ENCODE peak calls at places on chromosome 20, in four cellular contexts. P, O, N and E are unnamed samples.

GRCh38 chr20:34987288-34988175 is 31.9 kb downstream of the MYH7B start:
- DNase-seq in O (no peak), N (no peak), P (no peak), E (no peak)

GRCh38 chr20:51647674-51648570 is 105.4 kb upstream of the NFATC2 start:
- DNase-seq in O (no peak), N (no peak), P (no peak), E (no peak)

GRCh38 chr20:4876731-4877130 is 124.6 kb downstream of the SLC23A2 start:
- DNase-seq in O (no peak), N (no peak), P (no peak), E (no peak)

GRCh38 chr20:6665161-6665560 is 102.3 kb upstream of the BMP2 start:
- DNase-seq in N (no peak), P (no peak), O (no peak), E (no peak)

GRCh38 chr20:38667417-38667956 is 56.8 kb upstream of the SLC32A1 start:
- DNase-seq in N (no peak), O (no peak), P (no peak), E (no peak)

GRCh38 chr20:58583141-58583540 is 67.9 kb upstream of the APCDD1L start:
- DNase-seq in P (no peak), N (no peak), O (no peak), E (no peak)

GRCh38 chr20:30168025-30168799 is 1089.3 kb upstream of the DEFB115 start:
- DNase-seq in N (no peak), O (no peak), P (no peak), E (no peak)

GRCh38 chr20:53642196-53643030 is 48.8 kb upstream of the ZNF217 start:
- DNase-seq in O (no peak), P (peak; percentile 89), N (peak; percentile 61), E (no peak)

GRCh38 chr20:61754976-61755778 is 310.5 kb downstream of the TAF4 start:
- DNase-seq in O (no peak), N (no peak), P (no peak), E (no peak)

GRCh38 chr20:24956001-24956761 is 7.1 kb downstream of the CST7 start:
- DNase-seq in N (no peak), O (no peak), P (no peak), E (no peak)

GRCh38 chr20:37247547-37247946 is 14.1 kb downstream of the GHRH start:
- DNase-seq in P (no peak), N (no peak), O (no peak), E (no peak)

GRCh38 chr20:2752631-2753455 is 47.6 kb downstream of the CPXM1 start:
- DNase-seq in O (no peak), N (peak; percentile 72), P (peak; percentile 23), E (no peak)

GRCh38 chr20:47724398-47724797 is 60.9 kb downstream of the SULF2 start:
- DNase-seq in N (no peak), P (no peak), O (no peak), E (no peak)

GRCh38 chr20:50282592-50283241 is 92.1 kb downstream of the CEBPB start:
- DNase-seq in O (no peak), P (peak; percentile 22), N (peak; percentile 45), E (no peak)

GRCh38 chr20:64049060-64049886 is at the start of gene SOX18:
- DNase-seq in P (peak; percentile 50), O (no peak), N (peak; percentile 82), E (no peak)

GRCh38 chr20:62358171-62358719 is 8.9 kb downstream of the LAMA5 start:
- DNase-seq in O (no peak), P (no peak), N (peak; percentile 50), E (no peak)

GRCh38 chr20:24785141-24785924 is 163.7 kb upstream of the CST7 start:
- DNase-seq in P (no peak), O (no peak), N (no peak), E (no peak)

GRCh38 chr20:25543068-25543467 is 42.3 kb downstream of the NINL start:
- DNase-seq in O (no peak), N (no peak), P (no peak), E (no peak)

GRCh38 chr20:49450281-49450707 is 32.2 kb downstream of the KCNB1 start:
- DNase-seq in P (no peak), O (no peak), N (no peak), E (no peak)

GRCh38 chr20:50423758-50424157 is 86.4 kb upstream of the PTPN1 start:
- DNase-seq in P (no peak), N (no peak), O (no peak), E (no peak)

GRCh38 chr20:57106030-57106682 is 160.3 kb downstream of the BMP7 start:
- DNase-seq in N (peak; percentile 85), O (no peak), P (no peak), E (no peak)

GRCh38 chr20:1894951-1895673 is at the start of gene SIRPA:
- DNase-seq in O (no peak), N (peak; percentile 32), P (peak; percentile 58), E (peak; percentile 62)

GRCh38 chr20:50575869-50576720 is 65.9 kb downstream of the PTPN1 start:
- DNase-seq in N (peak; percentile 45), O (no peak), P (peak; percentile 66), E (no peak)

GRCh38 chr20:19275630-19276071 is 63.2 kb downstream of the SLC24A3 start:
- DNase-seq in O (no peak), N (no peak), P (no peak), E (no peak)

GRCh38 chr20:6121504-6121903 is 1.3 kb downstream of the FERMT1 start:
- DNase-seq in P (no peak), N (no peak), O (no peak), E (no peak)

GRCh38 chr20:59143326-59143725 is 20.3 kb upstream of the ZNF831 start:
- DNase-seq in O (no peak), P (no peak), N (no peak), E (no peak)

GRCh38 chr20:54726687-54727086 is 251.3 kb downstream of the DOK5 start:
- DNase-seq in P (no peak), O (no peak), N (no peak), E (no peak)

GRCh38 chr20:23666698-23667097 is 22.1 kb downstream of the CST4 start:
- DNase-seq in P (no peak), O (no peak), N (no peak), E (no peak)

GRCh38 chr20:53943522-53944291 is 126.7 kb downstream of the BCAS1 start:
- DNase-seq in P (peak; percentile 31), O (no peak), N (peak; percentile 56), E (no peak)

GRCh38 chr20:60214901-60215522 is 256.8 kb downstream of the CDH26 start:
- DNase-seq in O (no peak), P (no peak), N (no peak), E (no peak)

GRCh38 chr20:55354700-55355099 is 650.6 kb downstream of the CBLN4 start:
- DNase-seq in N (no peak), O (no peak), P (no peak), E (no peak)

GRCh38 chr20:43457640-43458421 is at the start of gene SRSF6:
- DNase-seq in O (peak; percentile 32), P (peak; percentile 91), N (peak; percentile 91), E (peak; percentile 83)
- TF ChIP-seq POLR2AphosphoS5 in O (peak; percentile 99), P (peak; percentile 96), N (peak; percentile 95), E (peak; percentile 99)

DNA sequence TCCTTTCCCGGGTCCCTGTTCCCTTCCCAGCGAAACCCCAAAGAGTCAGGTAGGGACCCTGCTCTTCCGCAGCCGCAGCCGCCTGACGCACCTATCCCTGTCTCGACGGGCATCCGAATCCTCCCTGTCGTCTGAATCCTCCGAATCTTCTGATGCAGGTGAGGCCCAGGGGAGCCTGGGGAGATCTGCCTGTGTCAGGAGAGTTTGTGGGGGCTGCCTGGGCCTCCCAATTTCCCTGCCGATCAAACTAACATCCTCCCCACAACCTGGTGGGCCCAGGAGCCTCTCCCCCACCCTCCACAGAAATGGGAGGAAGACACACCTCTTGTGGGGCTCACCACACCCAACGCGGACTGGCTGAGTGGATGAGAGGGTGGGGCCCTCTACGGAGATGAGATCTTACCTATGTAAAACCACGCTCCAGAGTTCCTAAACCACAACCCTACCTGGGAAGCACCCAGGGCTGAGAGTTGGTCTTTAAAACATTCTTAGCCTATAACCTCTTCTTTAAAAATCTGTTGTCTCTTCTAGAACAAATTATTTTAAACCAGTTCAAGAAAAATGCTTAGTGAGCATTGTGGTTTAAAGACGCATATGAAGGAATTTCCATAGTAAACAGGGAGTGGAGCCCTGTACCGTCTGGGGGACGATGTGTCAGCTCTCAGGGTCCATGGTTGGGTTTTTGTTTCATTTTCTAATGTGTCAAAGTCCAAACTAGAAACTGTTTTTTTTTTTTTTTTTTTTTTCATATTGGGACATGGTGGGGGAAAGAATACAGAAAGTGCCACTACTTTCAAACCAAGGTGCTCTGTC is 1.7 kb downstream of the CDC25B start:
- DNase-seq in P (no peak), O (no peak), N (peak; percentile 59), E (no peak)
- TF ChIP-seq SPI1 in P (no peak), O (no peak), N (no peak), E (no peak)

GRCh38 chr20:10658876-10659632 is 14.7 kb downstream of the JAG1 start:
- DNase-seq in P (no peak), N (no peak), O (no peak), E (no peak)

GRCh38 chr20:10660661-10661060 is 13.1 kb downstream of the JAG1 start:
- DNase-seq in N (no peak), O (no peak), P (no peak), E (no peak)

GRCh38 chr20:10659651-10660601 is 13.9 kb downstream of the JAG1 start:
- DNase-seq in P (no peak), N (no peak), O (no peak), E (no peak)

GRCh38 chr20:10656270-10656669 is 17.5 kb downstream of the JAG1 start:
- DNase-seq in O (no peak), N (no peak), P (no peak), E (no peak)

DNA sequence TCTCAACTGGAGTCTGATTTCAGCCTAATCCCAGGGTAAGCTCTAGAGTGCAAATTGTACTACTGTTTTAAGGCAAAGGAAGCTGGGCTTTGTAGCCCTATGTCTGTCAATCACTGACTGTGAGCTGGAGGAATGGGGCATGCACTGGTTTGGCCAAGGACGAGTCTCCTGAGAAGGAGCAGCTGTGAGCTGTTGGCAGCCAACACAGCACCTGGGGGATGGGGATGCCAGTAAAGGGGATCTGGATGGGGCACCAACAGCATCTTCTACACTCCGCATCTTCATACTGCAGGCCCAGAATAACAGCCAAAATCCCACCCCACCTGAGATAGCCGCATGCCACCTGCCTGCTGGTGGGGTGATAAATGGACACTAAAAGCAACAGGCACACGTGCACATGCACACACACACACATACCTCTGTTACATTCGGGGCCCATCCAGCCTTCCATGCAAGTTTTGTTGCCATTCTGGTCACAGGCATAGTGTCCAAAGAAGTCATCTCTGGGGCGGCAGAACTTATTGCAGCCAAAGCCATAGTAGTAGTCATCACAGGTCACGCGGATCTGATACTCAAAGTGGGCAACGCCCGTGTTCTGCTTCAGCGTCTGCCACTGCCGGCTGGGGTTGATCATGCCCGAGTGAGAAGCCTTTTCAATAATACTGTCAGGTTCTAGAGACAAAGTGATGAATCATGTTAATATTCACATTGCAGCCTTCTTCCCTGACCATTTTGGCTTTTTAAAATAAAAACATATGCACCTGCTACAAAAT is 15.6 kb downstream of the JAG1 start:
- DNase-seq in P (no peak), O (no peak), N (no peak), E (no peak)
- TF ChIP-seq POLR2AphosphoS5 in P (no peak), O (no peak), N (no peak), E (no peak)

GRCh38 chr20:17680836-17681740 is 954 bp downstream of the RRBP1 start:
- DNase-seq in N (peak; percentile 72), O (no peak), P (peak; percentile 73), E (peak; percentile 90)
- TF ChIP-seq SPI1 in N (no peak), O (no peak), P (no peak), E (no peak)